ENCODE peak calls at places on chromosomes 16 and 17, in four cellular contexts. One of them, this sample, is unnamed.

GRCh38 chr16:642189-643049 is 791 bp downstream of the MCRIP2 start:
- DNase-seq in stomach: peak; percentile 85
- DNase-seq in A549: no peak
- DNase-seq in esophagus squamous epithelium: no peak
- DNase-seq in this sample: peak; percentile 82

GRCh38 chr16:27969574-27969973 is 93.9 kb downstream of the GSG1L start:
- DNase-seq in stomach: no peak
- DNase-seq in A549: no peak
- DNase-seq in esophagus squamous epithelium: no peak
- DNase-seq in this sample: no peak

GRCh38 chr17:77645441-77646430 is 312.8 kb upstream of the TNRC6C start:
- DNase-seq in stomach: no peak
- DNase-seq in A549: no peak
- DNase-seq in esophagus squamous epithelium: no peak
- DNase-seq in this sample: peak; percentile 89

GRCh38 chr16:88558457-88559442 is 11.5 kb upstream of the ZC3H18 start:
- DNase-seq in stomach: peak; percentile 89
- DNase-seq in A549: peak; percentile 69
- DNase-seq in esophagus squamous epithelium: no peak
- DNase-seq in this sample: peak; percentile 75

GRCh38 chr17:36221187-36221586 is 10.3 kb downstream of the CCL4L2 start:
- DNase-seq in stomach: no peak
- DNase-seq in A549: no peak
- DNase-seq in esophagus squamous epithelium: no peak
- DNase-seq in this sample: no peak

GRCh38 chr16:85279402-85279801 is 167.1 kb upstream of the CIBAR2 start:
- DNase-seq in stomach: no peak
- DNase-seq in A549: no peak
- DNase-seq in esophagus squamous epithelium: no peak
- DNase-seq in this sample: no peak

GRCh38 chr17:68257924-68258323 is 10.1 kb downstream of the AMZ2 start:
- DNase-seq in stomach: no peak
- DNase-seq in A549: no peak
- DNase-seq in esophagus squamous epithelium: no peak
- DNase-seq in this sample: no peak

GRCh38 chr16:52928955-52929354 is 123.7 kb downstream of the CHD9NB start:
- DNase-seq in stomach: no peak
- DNase-seq in A549: no peak
- DNase-seq in esophagus squamous epithelium: no peak
- DNase-seq in this sample: no peak

GRCh38 chr17:10217916-10218315 is 19.5 kb upstream of the GAS7 start:
- DNase-seq in stomach: no peak
- DNase-seq in A549: no peak
- DNase-seq in esophagus squamous epithelium: no peak
- DNase-seq in this sample: peak; percentile 57

GRCh38 chr17:50950002-50950877 is 84.1 kb upstream of the TOB1 start:
- DNase-seq in stomach: peak; percentile 81
- DNase-seq in A549: peak; percentile 96
- DNase-seq in esophagus squamous epithelium: peak; percentile 31
- DNase-seq in this sample: peak; percentile 84

GRCh38 chr16:79272141-79272577 is 328.4 kb downstream of the MAF start:
- DNase-seq in stomach: no peak
- DNase-seq in A549: no peak
- DNase-seq in esophagus squamous epithelium: no peak
- DNase-seq in this sample: no peak

GRCh38 chr16:71754652-71755051 is 30.2 kb upstream of the PHLPP2 start:
- DNase-seq in stomach: no peak
- DNase-seq in A549: no peak
- DNase-seq in esophagus squamous epithelium: no peak
- DNase-seq in this sample: no peak

GRCh38 chr16:16861546-16861945 is 482.6 kb downstream of the NPIPA7 start:
- DNase-seq in stomach: peak; percentile 45
- DNase-seq in A549: peak; percentile 38
- DNase-seq in esophagus squamous epithelium: no peak
- DNase-seq in this sample: peak; percentile 49

GRCh38 chr17:18905226-18905625 is 46.7 kb upstream of the SLC5A10 start:
- DNase-seq in stomach: no peak
- DNase-seq in A549: no peak
- DNase-seq in esophagus squamous epithelium: no peak
- DNase-seq in this sample: no peak

DNA sequence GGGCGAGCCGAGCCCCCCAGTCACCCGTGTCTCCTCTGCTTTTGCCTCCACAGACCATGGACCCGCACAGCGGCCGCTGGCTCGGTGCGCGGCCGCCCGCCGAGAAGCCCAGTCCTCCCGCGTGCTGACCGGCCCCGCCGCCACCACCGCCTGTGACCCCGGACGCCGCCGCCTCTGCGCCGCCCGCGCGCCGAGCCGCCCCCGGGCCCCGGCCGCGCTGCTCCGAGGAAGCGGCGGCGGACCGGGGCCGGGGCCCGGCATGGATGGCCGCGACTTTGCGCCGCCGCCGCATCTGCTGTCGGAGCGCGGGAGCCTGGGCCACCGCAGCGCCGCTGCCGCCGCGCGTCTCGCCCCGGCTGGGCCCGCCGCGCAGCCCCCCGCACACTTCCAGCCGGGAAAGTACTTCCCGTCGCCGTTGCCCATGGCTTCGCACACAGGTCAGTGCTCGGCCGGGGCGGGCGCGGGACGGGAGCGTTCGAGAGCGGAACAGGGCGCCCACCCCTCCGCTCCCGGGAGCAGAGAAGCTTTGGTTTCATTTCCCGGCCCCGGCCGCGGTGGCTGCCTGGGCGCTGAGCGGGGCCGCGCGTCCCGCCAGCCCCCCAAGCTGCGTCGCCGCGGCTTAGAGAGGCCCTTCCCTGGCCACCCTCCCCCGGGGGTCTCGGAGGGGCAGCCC is 4.4 kb downstream of the BAHCC1 start:
- DNase-seq in stomach: no peak
- DNase-seq in A549: no peak
- DNase-seq in esophagus squamous epithelium: no peak
- DNase-seq in this sample: no peak
- TF ChIP-seq POLR2A in stomach: no peak
- TF ChIP-seq POLR2A in A549: no peak
- TF ChIP-seq POLR2A in esophagus squamous epithelium: no peak
- TF ChIP-seq POLR2A in this sample: no peak

DNA sequence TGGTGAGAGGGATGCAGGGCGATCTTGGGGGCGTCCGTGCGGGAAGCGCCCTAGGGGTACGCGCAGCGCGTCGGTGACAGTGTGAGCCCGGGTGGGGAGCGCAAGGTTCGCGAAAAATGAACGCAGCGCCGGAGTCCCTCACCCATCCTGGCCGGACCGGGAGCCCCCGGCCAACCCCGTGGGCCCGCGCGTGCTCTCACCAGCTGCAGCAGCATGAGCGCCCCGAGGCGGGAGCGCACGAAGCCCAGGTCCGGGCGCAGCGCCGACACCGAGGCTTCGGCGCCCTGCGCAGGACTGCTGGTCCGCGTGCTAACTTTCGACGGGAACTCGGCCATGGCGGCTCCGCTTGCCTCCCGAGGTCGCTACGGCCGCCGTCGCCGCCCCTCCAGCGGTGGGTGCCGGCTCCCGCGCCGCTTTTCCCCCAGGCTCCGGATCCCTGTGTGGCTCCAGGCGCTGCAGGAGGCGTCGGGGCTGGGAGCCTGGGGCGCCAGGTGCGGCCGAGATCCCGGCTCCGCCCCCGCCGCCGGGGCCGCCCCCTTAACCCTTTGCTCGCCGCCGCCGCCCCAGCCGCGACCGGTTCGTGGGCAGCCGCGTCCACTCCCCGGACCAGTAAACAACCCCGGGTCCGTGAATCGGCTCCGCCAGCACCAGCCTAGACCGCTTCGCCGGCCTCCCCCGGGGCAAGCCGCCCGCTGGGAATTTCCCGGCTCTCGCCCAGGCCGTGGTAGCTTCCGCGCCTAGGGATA is at the start of gene PLLP:
- DNase-seq in stomach: peak; percentile 74
- DNase-seq in A549: peak; percentile 69
- DNase-seq in esophagus squamous epithelium: no peak
- DNase-seq in this sample: no peak
- TF ChIP-seq POLR2A in stomach: no peak
- TF ChIP-seq POLR2A in A549: no peak
- TF ChIP-seq POLR2A in esophagus squamous epithelium: no peak
- TF ChIP-seq POLR2A in this sample: no peak

DNA sequence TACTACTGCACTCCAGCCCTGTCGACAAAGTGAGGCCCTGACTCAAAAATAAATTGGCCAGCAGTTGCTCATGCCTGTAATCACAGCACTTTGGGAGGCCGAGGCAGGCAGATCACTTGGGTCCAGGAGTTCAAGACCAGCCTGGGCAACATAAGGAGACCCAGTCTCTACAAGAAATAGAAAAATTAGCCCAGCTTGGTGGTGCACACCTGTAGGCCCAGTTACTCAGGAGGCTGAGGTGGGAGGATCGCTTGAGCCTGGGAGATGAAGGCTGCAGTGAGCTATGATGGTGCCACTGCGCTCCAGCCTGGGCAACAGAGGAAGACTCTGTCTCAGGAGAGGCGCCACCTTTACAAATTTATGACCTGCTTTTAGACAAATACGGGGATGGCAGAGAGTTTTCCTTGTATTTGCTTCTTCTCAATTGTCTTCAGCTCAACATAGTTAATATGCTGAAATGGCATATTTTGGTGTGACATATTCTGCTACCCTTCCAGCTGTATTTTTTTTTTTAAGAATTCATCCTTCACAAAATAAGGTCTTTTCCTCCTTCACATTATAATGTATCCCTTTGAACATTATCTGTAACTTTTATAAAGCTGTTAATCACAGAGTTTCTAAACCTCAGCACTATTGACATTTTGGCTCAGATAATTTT is 21.1 kb upstream of the YPEL2 start:
- DNase-seq in stomach: no peak
- DNase-seq in A549: no peak
- DNase-seq in esophagus squamous epithelium: no peak
- DNase-seq in this sample: no peak
- TF ChIP-seq POLR2A in stomach: no peak
- TF ChIP-seq POLR2A in A549: no peak
- TF ChIP-seq POLR2A in esophagus squamous epithelium: no peak
- TF ChIP-seq POLR2A in this sample: no peak

GRCh38 chr16:82175627-82176026 is 5.6 kb upstream of the MPHOSPH6 start:
- DNase-seq in stomach: no peak
- DNase-seq in A549: no peak
- DNase-seq in esophagus squamous epithelium: no peak
- DNase-seq in this sample: peak; percentile 12

GRCh38 chr16:82167670-82168069 is 2.4 kb downstream of the MPHOSPH6 start:
- DNase-seq in stomach: no peak
- DNase-seq in A549: no peak
- DNase-seq in esophagus squamous epithelium: no peak
- DNase-seq in this sample: no peak

GRCh38 chr16:82169861-82170845 is at the start of gene MPHOSPH6:
- DNase-seq in stomach: peak; percentile 94
- DNase-seq in A549: peak; percentile 77
- DNase-seq in esophagus squamous epithelium: peak; percentile 54
- DNase-seq in this sample: peak; percentile 95
- TF ChIP-seq POLR2A in stomach: no peak
- TF ChIP-seq POLR2A in A549: peak; percentile 96
- TF ChIP-seq POLR2A in esophagus squamous epithelium: no peak
- TF ChIP-seq POLR2A in this sample: peak; percentile 84

DNA sequence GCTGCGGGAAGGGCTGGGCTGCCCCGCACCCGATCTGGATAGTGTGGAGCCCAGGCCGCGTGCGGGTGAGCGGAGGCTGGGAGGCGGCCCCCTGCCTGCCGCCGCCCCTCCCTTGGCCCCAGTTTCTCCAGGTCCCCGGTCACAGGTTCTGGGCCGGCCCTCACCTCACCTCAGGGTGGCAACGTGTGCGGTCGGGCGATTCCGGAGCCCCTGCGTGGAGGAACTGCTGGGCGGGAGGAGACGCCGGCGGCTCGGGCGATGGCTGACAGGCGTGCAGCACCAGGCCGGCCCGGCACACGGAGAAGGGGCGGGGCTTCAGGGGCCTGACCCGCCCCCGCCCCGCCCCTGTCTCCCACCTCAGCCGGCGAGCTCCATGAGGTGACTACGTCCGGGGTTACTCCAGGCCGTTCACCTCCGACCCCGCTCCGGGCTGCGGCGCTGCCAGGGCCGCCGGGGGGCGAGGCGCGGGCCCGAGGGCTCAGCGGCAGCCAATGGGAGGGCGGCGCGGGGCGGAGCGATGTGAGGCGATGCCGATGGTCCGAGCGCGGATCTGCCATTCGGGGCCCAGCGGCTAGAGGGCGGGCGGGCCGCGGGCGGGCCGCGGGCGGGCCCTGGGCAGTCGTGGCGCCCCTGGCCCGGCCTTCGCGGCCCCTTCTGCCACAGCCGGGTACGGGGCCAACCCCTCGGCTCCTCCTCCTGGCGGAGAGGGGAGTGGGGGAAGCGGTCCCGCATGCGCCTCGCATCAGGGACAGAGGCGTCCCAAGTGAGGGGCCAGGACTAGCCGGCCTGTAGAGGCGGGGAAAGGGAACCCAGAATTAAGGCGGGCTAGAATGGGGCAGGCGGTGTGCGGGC is 16.7 kb upstream of the C17orf78 start:
- DNase-seq in stomach: peak; percentile 95
- DNase-seq in A549: peak; percentile 96
- DNase-seq in esophagus squamous epithelium: peak; percentile 64
- DNase-seq in this sample: peak; percentile 99
- TF ChIP-seq POLR2A in stomach: no peak
- TF ChIP-seq POLR2A in A549: peak; percentile 86
- TF ChIP-seq POLR2A in esophagus squamous epithelium: no peak
- TF ChIP-seq POLR2A in this sample: peak; percentile 66

GRCh38 chr17:76452646-76453430 is at the start of gene UBE2O:
- DNase-seq in stomach: peak; percentile 88
- DNase-seq in A549: peak; percentile 96
- DNase-seq in esophagus squamous epithelium: peak; percentile 54
- DNase-seq in this sample: peak; percentile 92
- TF ChIP-seq POLR2A in stomach: no peak
- TF ChIP-seq POLR2A in A549: peak; percentile 56
- TF ChIP-seq POLR2A in esophagus squamous epithelium: no peak
- TF ChIP-seq POLR2A in this sample: peak; percentile 66

GRCh38 chr17:41520821-41521521 is 2.3 kb upstream of the KRT15 start:
- DNase-seq in stomach: no peak
- DNase-seq in A549: no peak
- DNase-seq in esophagus squamous epithelium: no peak
- DNase-seq in this sample: no peak

GRCh38 chr17:41521574-41522261 is 3.0 kb upstream of the KRT15 start:
- DNase-seq in stomach: peak; percentile 51
- DNase-seq in A549: peak; percentile 76
- DNase-seq in esophagus squamous epithelium: no peak
- DNase-seq in this sample: peak; percentile 65

GRCh38 chr17:41523225-41523593 is 4.5 kb upstream of the KRT15 start:
- DNase-seq in stomach: no peak
- DNase-seq in A549: no peak
- DNase-seq in esophagus squamous epithelium: no peak
- DNase-seq in this sample: no peak

GRCh38 chr17:41523787-41524186 is 4.3 kb downstream of the KRT19 start:
- DNase-seq in stomach: peak; percentile 43
- DNase-seq in A549: no peak
- DNase-seq in esophagus squamous epithelium: no peak
- DNase-seq in this sample: no peak

GRCh38 chr17:41522301-41523224 is 3.9 kb upstream of the KRT15 start:
- DNase-seq in stomach: no peak
- DNase-seq in A549: no peak
- DNase-seq in esophagus squamous epithelium: no peak
- DNase-seq in this sample: no peak
- TF ChIP-seq POLR2A in stomach: no peak
- TF ChIP-seq POLR2A in A549: no peak
- TF ChIP-seq POLR2A in esophagus squamous epithelium: no peak
- TF ChIP-seq POLR2A in this sample: no peak

This sample was measured in NB4.